ENCODE peak calls at places on chromosomes 12 and 14, in seven cellular contexts. Z, S, I, L, C, E and B are unnamed samples.

GRCh38 chr14:52683985-52684520 is 11.3 kb downstream of the ERO1A start:
- DNase-seq in Z (no peak), S (no peak), I (no peak), L (no peak), C (no peak), E (no peak), B (no peak)

GRCh38 chr12:84955298-84955697 is 42.7 kb upstream of the SLC6A15 start:
- DNase-seq in Z (no peak), S (no peak), I (no peak), L (peak), C (peak), E (no peak), B (no peak)

GRCh38 chr12:111715242-111715641 is 29.4 kb downstream of the ACAD10 start:
- DNase-seq in Z (peak), S (peak), I (no peak), L (no peak), C (no peak), E (no peak), B (peak)

GRCh38 chr12:28998662-28999120 is 150.4 kb upstream of the FAR2 start:
- DNase-seq in Z (no peak), S (no peak), I (no peak), L (peak), C (peak), E (no peak), B (peak)

GRCh38 chr14:91424813-91425719 is 7.4 kb upstream of the CCDC88C start:
- DNase-seq in Z (no peak), S (no peak), I (no peak), L (no peak), C (no peak), E (no peak), B (no peak)

GRCh38 chr14:96095058-96095457 is 55.9 kb downstream of the C14orf132 start:
- DNase-seq in Z (no peak), S (no peak), I (no peak), L (no peak), C (no peak), E (no peak), B (no peak)

GRCh38 chr12:96986883-96987523 is 79.9 kb downstream of the NEDD1 start:
- DNase-seq in Z (peak), S (no peak), I (no peak), L (peak), C (peak), E (peak), B (peak)

GRCh38 chr14:94056579-94057308 is 24.3 kb downstream of the DDX24 start:
- DNase-seq in Z (no peak), S (no peak), I (peak), L (no peak), C (no peak), E (no peak), B (no peak)

GRCh38 chr14:51581017-51581881 is 70.5 kb upstream of the FRMD6 start:
- DNase-seq in Z (no peak), S (no peak), I (no peak), L (peak), C (peak), E (no peak), B (no peak)

GRCh38 chr12:68695454-68695853 is 8.7 kb downstream of the NUP107 start:
- DNase-seq in Z (no peak), S (no peak), I (no peak), L (no peak), C (no peak), E (no peak), B (no peak)

GRCh38 chr12:55736780-55737580 is 5.9 kb upstream of the GDF11 start:
- DNase-seq in Z (peak), S (peak), I (peak), L (peak), C (peak), E (peak), B (peak)

GRCh38 chr12:119148049-119148448 is 30.7 kb upstream of the HSPB8 start:
- DNase-seq in Z (no peak), S (no peak), I (no peak), L (no peak), C (no peak), E (no peak), B (no peak)